ENCODE peak calls at places on chromosomes 13 and 19, in six cellular contexts. E, U, P, B, X and D are unnamed samples.

GRCh38 chr13:97000295-97000925 is 6.1 kb upstream of the OXGR1 start:
- DNase-seq in E (no peak), U (no peak), P (no peak), B (no peak), X (no peak), D (no peak)

GRCh38 chr13:95323930-95324662 is 22.8 kb upstream of the ABCC4 start:
- DNase-seq in E (no peak), U (no peak), P (no peak), B (no peak), X (no peak), D (no peak)

GRCh38 chr19:19372656-19373416 is 32.6 kb upstream of the GATAD2A start:
- DNase-seq in E (peak; percentile 82), U (peak; percentile 74), P (peak; percentile 69), B (peak; percentile 90), X (peak; percentile 85), D (peak; percentile 58)

GRCh38 chr19:897442-898039 is 4.3 kb downstream of the RNU6-9 start:
- DNase-seq in E (no peak), U (no peak), P (no peak), B (no peak), X (no peak), D (no peak)

GRCh38 chr19:58261600-58261967 is 17.2 kb upstream of the ZNF8 start:
- DNase-seq in E (no peak), U (no peak), P (no peak), B (no peak), X (no peak), D (no peak)

GRCh38 chr19:39174558-39175544 is 21.9 kb upstream of the NCCRP1 start:
- DNase-seq in E (no peak), U (no peak), P (no peak), B (no peak), X (no peak), D (no peak)

GRCh38 chr19:54230031-54230430 is 7.2 kb upstream of the LILRB3 start:
- DNase-seq in E (peak; percentile 20), U (no peak), P (no peak), B (peak; percentile 28), X (no peak), D (no peak)

GRCh38 chr13:49540552-49540951 is 44.8 kb downstream of the PHF11 start:
- DNase-seq in E (no peak), U (no peak), P (no peak), B (no peak), X (no peak), D (peak; percentile 85)

GRCh38 chr13:75788494-75788991 is 152.4 kb downstream of the LMO7 start:
- DNase-seq in E (no peak), U (peak; percentile 52), P (no peak), B (no peak), X (peak; percentile 52), D (no peak)

GRCh38 chr19:10270616-10271394 is at the start of gene ICAM1:
- DNase-seq in E (peak; percentile 93), U (peak; percentile 72), P (peak; percentile 71), B (peak; percentile 96), X (peak; percentile 84), D (peak; percentile 78)

GRCh38 chr13:31046711-31047279 is 114.3 kb downstream of the TEX26 start:
- DNase-seq in E (peak; percentile 68), U (no peak), P (no peak), B (no peak), X (no peak), D (peak; percentile 50)

GRCh38 chr13:66886248-66886647 is 343.9 kb downstream of the PCDH9 start:
- DNase-seq in E (no peak), U (no peak), P (no peak), B (no peak), X (no peak), D (no peak)

GRCh38 chr13:22929391-22930126 is 251.2 kb upstream of the SGCG start:
- DNase-seq in E (no peak), U (no peak), P (no peak), B (no peak), X (no peak), D (no peak)

GRCh38 chr13:44298314-44298713 is 75.3 kb upstream of the SERP2 start:
- DNase-seq in E (no peak), U (no peak), P (no peak), B (no peak), X (no peak), D (no peak)

GRCh38 chr13:105518086-105518485 is 1017.4 kb downstream of the EFNB2 start:
- DNase-seq in E (no peak), U (no peak), P (no peak), B (no peak), X (no peak), D (no peak)

GRCh38 chr19:38223119-38223523 is 901 bp downstream of the DPF1 start:
- DNase-seq in E (no peak), U (no peak), P (no peak), B (no peak), X (no peak), D (no peak)

GRCh38 chr13:35484384-35484783 is 7.9 kb upstream of the MAB21L1 start:
- DNase-seq in E (no peak), U (no peak), P (no peak), B (no peak), X (no peak), D (no peak)

GRCh38 chr19:56147307-56147706 is 6.2 kb downstream of the ZNF444 start:
- DNase-seq in E (no peak), U (no peak), P (no peak), B (no peak), X (no peak), D (no peak)

GRCh38 chr13:32443111-32443510 is 15.2 kb upstream of the N4BP2L1 start:
- DNase-seq in E (no peak), U (no peak), P (no peak), B (no peak), X (no peak), D (no peak)

GRCh38 chr19:42255766-42256750 is 1.1 kb upstream of the ERF start:
- DNase-seq in E (peak; percentile 84), U (no peak), P (no peak), B (peak; percentile 89), X (peak; percentile 76), D (peak; percentile 62)

GRCh38 chr13:97946951-97947588 is 6.4 kb upstream of the IPO5 start:
- DNase-seq in E (no peak), U (no peak), P (no peak), B (no peak), X (no peak), D (no peak)

DNA sequence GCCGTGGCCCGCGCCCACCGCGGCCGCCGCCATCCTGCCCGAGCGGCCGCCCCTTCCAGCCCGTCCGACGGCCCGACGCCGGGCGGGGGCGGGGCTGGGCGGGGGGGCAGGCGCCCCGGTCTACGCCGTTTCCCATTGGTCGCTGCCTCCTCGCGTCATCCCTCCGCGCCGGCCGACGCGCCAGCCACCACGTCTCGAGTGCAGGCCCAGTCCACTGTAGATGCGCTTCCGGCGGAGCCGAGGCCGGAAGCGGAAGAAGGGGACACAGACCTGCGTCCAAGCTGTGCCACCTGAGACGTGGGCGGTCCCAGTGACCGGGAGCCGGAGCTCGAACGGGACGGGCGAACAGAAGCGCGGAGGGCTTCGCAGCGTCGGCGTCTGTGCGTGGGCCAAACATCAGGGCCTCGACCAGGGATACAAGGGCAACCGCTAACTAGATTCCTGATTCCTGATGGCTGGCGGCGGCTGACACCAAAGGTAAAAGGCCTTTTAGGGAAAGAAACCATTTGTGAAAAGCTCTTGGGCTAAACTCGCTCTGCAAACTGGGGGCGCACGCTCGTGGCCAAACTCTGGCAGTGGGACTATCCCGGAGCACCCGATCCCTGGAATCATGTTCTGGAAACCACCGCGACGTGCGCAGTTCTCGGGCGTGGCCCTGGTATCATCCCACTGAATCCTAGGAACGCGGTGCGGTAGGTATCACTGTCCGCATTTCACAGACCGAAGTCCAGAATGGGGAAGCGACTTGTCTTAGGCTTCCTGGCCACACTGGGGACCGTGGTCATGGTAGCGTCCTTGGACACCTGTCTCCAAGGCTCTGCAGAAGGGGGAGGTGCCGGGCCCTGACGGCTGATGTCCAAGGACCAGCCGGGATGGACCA is at the start of gene SLC35E1:
- DNase-seq in E (peak; percentile 98), U (peak; percentile 97), P (peak; percentile 98), B (peak; percentile 97), X (peak; percentile 97), D (peak; percentile 95)
- TF ChIP-seq POLR2A in E (peak; percentile 80), U (no peak), P (peak; percentile 79), B (peak; percentile 49), X (no peak), D (peak; percentile 60)

DNA sequence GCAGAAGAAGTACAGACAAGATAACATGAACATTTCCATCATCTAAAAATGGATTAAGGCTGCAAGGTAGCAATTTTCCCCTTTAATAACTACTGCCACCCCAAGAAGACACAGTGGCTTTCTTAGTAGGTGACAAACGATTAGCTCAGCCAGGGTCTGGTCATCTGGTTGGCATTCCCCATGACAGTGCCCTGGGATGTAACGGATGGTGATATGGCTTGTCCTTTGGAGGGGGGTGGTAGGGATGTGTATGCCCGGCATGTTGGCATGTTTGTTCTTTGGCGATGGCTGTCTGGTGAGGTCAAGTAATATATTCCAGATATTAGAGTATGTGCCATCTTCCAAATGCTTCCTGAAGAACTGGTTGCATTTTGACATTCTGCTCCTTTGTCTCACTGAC is 135.6 kb upstream of the ZNF536 start:
- DNase-seq in E (no peak), U (no peak), P (no peak), B (no peak), X (no peak), D (no peak)
- H3K27me3 ChIP-seq in E (peaks cover 8% of the 10 kb centered on the region), U (peaks cover 18% of the 10 kb centered on the region), P (peaks cover 15% of the 10 kb centered on the region), B (peaks cover 34% of the 10 kb centered on the region), X (peaks cover 7% of the 10 kb centered on the region), D (no peaks in the 10 kb centered on the region)

DNA sequence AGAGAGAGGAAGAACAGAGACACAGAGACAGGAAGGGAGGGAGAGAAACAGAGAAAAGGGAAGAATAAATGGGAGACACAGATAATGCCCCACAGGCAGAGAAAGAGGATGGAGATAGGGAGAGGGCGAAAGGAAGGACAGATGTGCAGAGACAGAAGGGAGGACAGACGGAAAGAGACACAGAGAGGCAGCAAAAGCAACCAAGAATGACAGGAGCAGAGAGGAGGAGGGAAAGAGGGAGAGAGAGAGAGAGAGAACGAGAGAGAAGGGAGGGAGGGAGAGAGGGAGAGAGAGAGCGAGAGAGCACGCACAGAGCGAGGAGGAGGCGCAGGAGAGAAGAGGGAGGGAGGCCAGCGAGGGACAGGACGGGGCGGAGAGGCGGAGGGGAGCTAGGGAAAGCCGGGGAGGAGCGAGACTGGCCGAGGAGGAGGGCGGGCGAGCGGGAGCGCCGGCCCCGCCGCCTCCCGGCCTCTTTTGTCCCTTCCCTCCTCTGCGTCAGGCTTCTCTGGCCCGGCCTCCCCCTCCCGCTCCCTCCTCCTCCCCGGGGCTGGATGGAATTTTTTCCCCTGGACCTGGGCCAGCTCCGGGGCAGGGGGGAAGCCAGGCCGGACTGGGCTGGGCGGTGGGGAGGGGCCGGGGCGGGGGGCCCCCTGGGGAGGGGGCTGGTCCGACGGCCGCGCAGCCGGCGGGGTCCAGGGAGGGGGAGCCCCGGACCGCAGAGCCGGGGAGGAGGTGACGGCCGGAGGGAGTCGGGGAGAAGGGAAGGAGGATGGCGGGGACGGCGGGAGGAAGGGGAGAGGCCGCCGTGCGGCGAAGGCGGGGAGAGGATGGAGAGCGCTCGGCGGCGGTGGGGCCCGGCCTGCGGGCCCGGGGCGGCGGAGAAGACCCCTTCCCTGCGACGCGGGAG is 4.2 kb upstream of the SPACA6 start:
- DNase-seq in E (peak; percentile 97), U (peak; percentile 88), P (peak; percentile 81), B (peak; percentile 84), X (peak; percentile 96), D (peak; percentile 95)
- TF ChIP-seq POLR2A in E (peak; percentile 56), U (no peak), P (peak; percentile 37), B (no peak), X (no peak), D (peak; percentile 57)

GRCh38 chr19:5803752-5804515 is 933 bp upstream of the NRTN start:
- DNase-seq in E (peak; percentile 95), U (peak; percentile 95), P (peak; percentile 94), B (peak; percentile 95), X (peak; percentile 85), D (peak; percentile 75)
- H3K27me3 ChIP-seq in E (peaks cover 18% of the 10 kb centered on the region), U (peaks cover 24% of the 10 kb centered on the region), P (no peaks in the 10 kb centered on the region), B (peaks cover 69% of the 10 kb centered on the region), X (peaks cover 25% of the 10 kb centered on the region), D (peaks cover 26% of the 10 kb centered on the region)

GRCh38 chr19:11639602-11640471 is 42.6 kb downstream of the ZNF627 start:
- DNase-seq in E (peak; percentile 96), U (peak; percentile 98), P (peak; percentile 98), B (peak; percentile 94), X (peak; percentile 95), D (peak; percentile 94)
- TF ChIP-seq POLR2A in E (no peak), U (no peak), P (peak; percentile 86), B (no peak), X (no peak), D (no peak)